ENCODE peak calls at places on chromosomes 12 and 14, in seven cellular contexts. One of them, this sample, is unnamed.

GRCh38 chr12:127685476-127686234 is 581.3 kb upstream of the TMEM132C start:
- DNase-seq in ovary: no peak
- DNase-seq in CD4-positive, CD25-positive, alpha-beta regulatory T cell: no peak
- DNase-seq in K562: no peak
- DNase-seq in heart right ventricle: no peak
- DNase-seq in transverse colon: no peak
- DNase-seq in HCT116: no peak
- DNase-seq in this sample: no peak

GRCh38 chr12:38601970-38602369 is 285.4 kb downstream of the ALG10B start:
- DNase-seq in ovary: no peak
- DNase-seq in CD4-positive, CD25-positive, alpha-beta regulatory T cell: no peak
- DNase-seq in K562: no peak
- DNase-seq in heart right ventricle: no peak
- DNase-seq in transverse colon: no peak
- DNase-seq in HCT116: no peak
- DNase-seq in this sample: no peak

GRCh38 chr12:77725611-77726010 is 105.1 kb upstream of the NAV3 start:
- DNase-seq in ovary: no peak
- DNase-seq in CD4-positive, CD25-positive, alpha-beta regulatory T cell: no peak
- DNase-seq in K562: no peak
- DNase-seq in heart right ventricle: no peak
- DNase-seq in transverse colon: no peak
- DNase-seq in HCT116: no peak
- DNase-seq in this sample: no peak

GRCh38 chr12:29591140-29592020 is 93.9 kb upstream of the OVCH1 start:
- DNase-seq in ovary: peak; percentile 24
- DNase-seq in CD4-positive, CD25-positive, alpha-beta regulatory T cell: no peak
- DNase-seq in K562: peak; percentile 5
- DNase-seq in heart right ventricle: no peak
- DNase-seq in transverse colon: no peak
- DNase-seq in HCT116: no peak
- DNase-seq in this sample: no peak

GRCh38 chr14:90610641-90611040 is 205.6 kb downstream of the TTC7B start:
- DNase-seq in ovary: no peak
- DNase-seq in CD4-positive, CD25-positive, alpha-beta regulatory T cell: no peak
- DNase-seq in K562: no peak
- DNase-seq in heart right ventricle: no peak
- DNase-seq in transverse colon: no peak
- DNase-seq in HCT116: no peak
- DNase-seq in this sample: no peak

GRCh38 chr12:75724913-75725312 is 213.5 kb upstream of the KRR1 start:
- DNase-seq in ovary: no peak
- DNase-seq in CD4-positive, CD25-positive, alpha-beta regulatory T cell: no peak
- DNase-seq in K562: no peak
- DNase-seq in heart right ventricle: no peak
- DNase-seq in transverse colon: no peak
- DNase-seq in HCT116: peak; percentile 83
- DNase-seq in this sample: no peak

GRCh38 chr14:98953544-98954346 is 318.3 kb downstream of the BCL11B start:
- DNase-seq in ovary: no peak
- DNase-seq in CD4-positive, CD25-positive, alpha-beta regulatory T cell: no peak
- DNase-seq in K562: no peak
- DNase-seq in heart right ventricle: peak; percentile 31
- DNase-seq in transverse colon: peak; percentile 59
- DNase-seq in HCT116: no peak
- DNase-seq in this sample: peak; percentile 44

GRCh38 chr12:53601296-53601847 is 24.8 kb downstream of the ATF7 start:
- DNase-seq in ovary: no peak
- DNase-seq in CD4-positive, CD25-positive, alpha-beta regulatory T cell: no peak
- DNase-seq in K562: no peak
- DNase-seq in heart right ventricle: no peak
- DNase-seq in transverse colon: no peak
- DNase-seq in HCT116: no peak
- DNase-seq in this sample: no peak

GRCh38 chr12:26226629-26227375 is 31.4 kb downstream of the SSPN start:
- DNase-seq in ovary: peak; percentile 47
- DNase-seq in CD4-positive, CD25-positive, alpha-beta regulatory T cell: no peak
- DNase-seq in K562: no peak
- DNase-seq in heart right ventricle: peak; percentile 23
- DNase-seq in transverse colon: peak; percentile 40
- DNase-seq in HCT116: no peak
- DNase-seq in this sample: peak; percentile 46

GRCh38 chr14:64569108-64570045 is 19.6 kb downstream of the PPP1R36 start:
- DNase-seq in ovary: peak; percentile 38
- DNase-seq in CD4-positive, CD25-positive, alpha-beta regulatory T cell: no peak
- DNase-seq in K562: no peak
- DNase-seq in heart right ventricle: peak; percentile 48
- DNase-seq in transverse colon: peak; percentile 26
- DNase-seq in HCT116: peak; percentile 62
- DNase-seq in this sample: no peak

GRCh38 chr12:14936224-14936861 is 2.0 kb downstream of the ERP27 start:
- DNase-seq in ovary: no peak
- DNase-seq in CD4-positive, CD25-positive, alpha-beta regulatory T cell: peak; percentile 40
- DNase-seq in K562: no peak
- DNase-seq in heart right ventricle: no peak
- DNase-seq in transverse colon: no peak
- DNase-seq in HCT116: no peak
- DNase-seq in this sample: no peak

DNA sequence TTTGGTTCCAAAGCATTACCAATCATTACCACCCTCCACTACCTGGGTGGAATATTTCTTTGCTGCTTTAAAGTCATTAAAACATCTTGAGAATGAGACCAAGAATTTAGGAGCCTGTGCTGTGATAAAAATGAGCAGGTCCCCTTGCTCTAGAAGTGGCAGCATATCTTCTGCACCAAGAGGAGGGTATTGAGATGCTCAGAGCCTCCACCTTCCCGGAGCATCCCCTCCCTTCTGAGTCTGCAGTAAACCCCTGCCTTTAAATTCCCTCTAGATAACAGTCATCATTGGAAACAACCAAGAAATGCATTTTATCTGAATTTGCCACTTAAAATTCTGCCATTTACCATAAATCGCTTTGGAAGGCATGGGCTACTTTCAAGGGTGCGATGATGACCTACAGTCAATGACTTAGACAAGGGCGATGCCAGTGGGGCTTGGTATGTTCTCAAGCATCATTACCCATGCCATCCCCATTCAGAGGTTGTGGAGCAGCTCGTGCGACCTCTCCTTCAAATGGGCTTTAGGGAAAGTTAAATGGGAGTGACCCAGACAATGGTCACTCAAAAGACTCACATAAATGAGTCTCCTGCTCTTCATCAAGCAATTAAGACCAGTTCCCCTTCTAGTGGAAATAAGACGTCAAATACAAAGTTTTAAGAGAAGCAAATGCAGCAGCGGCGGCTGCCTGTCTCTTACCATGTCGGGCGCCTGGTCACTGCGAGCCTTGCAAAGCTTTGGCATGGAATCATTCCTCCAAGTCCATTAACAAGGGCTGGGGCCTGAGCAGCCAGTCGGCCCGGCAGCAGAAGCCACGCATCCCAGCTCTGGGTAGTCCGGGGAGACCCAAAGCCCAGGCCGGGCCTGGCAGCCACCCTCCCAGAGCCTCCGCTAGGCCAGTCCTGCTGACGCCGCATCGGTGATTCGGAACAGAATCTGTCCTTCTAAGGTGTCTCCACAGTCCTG is 334.5 kb downstream of the TMEM121 start:
- DNase-seq in ovary: peak; percentile 3
- DNase-seq in CD4-positive, CD25-positive, alpha-beta regulatory T cell: peak; percentile 42
- DNase-seq in K562: no peak
- DNase-seq in heart right ventricle: no peak
- DNase-seq in transverse colon: peak; percentile 14
- DNase-seq in HCT116: no peak
- DNase-seq in this sample: peak; percentile 14
- H3K4me3 ChIP-seq in ovary: no peak overlapping the region
- H3K4me3 ChIP-seq in CD4-positive, CD25-positive, alpha-beta regulatory T cell: peak overlapping the region; percentile 61
- H3K4me3 ChIP-seq in K562: no peak overlapping the region
- H3K4me3 ChIP-seq in heart right ventricle: no peak overlapping the region
- H3K4me3 ChIP-seq in transverse colon: no peak overlapping the region
- H3K4me3 ChIP-seq in HCT116: no peak overlapping the region
- H3K4me3 ChIP-seq in this sample: no peak overlapping the region

GRCh38 chr14:104461676-104462443 is 117.7 kb upstream of the C14orf180 start:
- DNase-seq in ovary: peak; percentile 47
- DNase-seq in CD4-positive, CD25-positive, alpha-beta regulatory T cell: no peak
- DNase-seq in K562: no peak
- DNase-seq in heart right ventricle: no peak
- DNase-seq in transverse colon: no peak
- DNase-seq in HCT116: no peak
- DNase-seq in this sample: no peak
- H3K4me3 ChIP-seq in ovary: peak overlapping the region; percentile 17
- H3K4me3 ChIP-seq in CD4-positive, CD25-positive, alpha-beta regulatory T cell: no peak overlapping the region
- H3K4me3 ChIP-seq in K562: no peak overlapping the region
- H3K4me3 ChIP-seq in heart right ventricle: no peak overlapping the region
- H3K4me3 ChIP-seq in transverse colon: no peak overlapping the region
- H3K4me3 ChIP-seq in HCT116: no peak overlapping the region
- H3K4me3 ChIP-seq in this sample: no peak overlapping the region

DNA sequence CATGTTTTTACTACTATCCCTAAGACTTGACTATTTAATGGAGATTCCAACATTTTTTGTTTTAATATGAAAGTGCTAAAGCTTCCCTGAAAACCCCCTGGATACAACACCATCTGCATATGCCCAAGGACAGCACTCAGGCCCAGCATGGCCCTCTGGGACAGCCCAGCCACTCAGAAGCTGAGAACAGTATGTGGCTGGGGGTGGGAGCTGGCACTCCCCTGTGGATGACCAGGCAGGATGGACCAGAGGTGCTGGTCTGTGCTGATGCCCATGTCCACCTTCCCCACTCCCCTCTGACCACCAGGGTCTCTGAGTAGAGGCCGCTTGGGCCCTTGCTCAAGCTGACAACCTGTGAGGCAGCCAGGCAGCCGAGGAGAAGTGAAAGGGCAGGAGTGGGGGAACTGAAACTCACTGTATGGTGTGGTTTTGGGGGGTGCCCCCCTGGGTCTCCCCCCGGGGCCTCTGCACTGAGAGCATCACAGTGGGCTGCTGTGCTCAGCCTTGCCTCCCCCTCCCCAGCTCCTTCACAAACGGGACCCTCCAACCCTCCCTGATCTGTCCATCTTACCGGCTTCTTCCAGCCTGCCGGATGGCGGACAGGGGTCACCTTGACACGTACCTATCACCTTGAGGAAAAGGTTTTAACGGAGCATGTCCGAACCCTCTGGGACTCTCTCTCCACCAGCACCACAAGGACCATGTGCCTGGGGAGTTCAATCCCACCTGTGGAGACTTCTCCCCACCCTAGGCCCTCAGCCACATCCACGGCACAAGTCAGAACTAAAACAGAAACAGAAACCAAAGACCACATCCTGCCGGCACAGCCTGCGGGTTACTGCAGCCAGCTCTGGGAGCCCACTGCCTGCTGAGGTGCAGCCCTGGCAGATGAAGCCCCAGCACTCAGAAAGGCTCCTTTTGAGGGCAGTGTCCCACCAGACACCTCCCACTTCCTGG is at the start of gene TMEM229B:
- DNase-seq in ovary: peak; percentile 25
- DNase-seq in CD4-positive, CD25-positive, alpha-beta regulatory T cell: peak; percentile 95
- DNase-seq in K562: no peak
- DNase-seq in heart right ventricle: peak; percentile 33
- DNase-seq in transverse colon: peak; percentile 74
- DNase-seq in HCT116: no peak
- DNase-seq in this sample: peak; percentile 49
- H3K4me3 ChIP-seq in ovary: peak within 1 kb of the TSS; percentile 23
- H3K4me3 ChIP-seq in CD4-positive, CD25-positive, alpha-beta regulatory T cell: peak within 1 kb of the TSS; percentile 93
- H3K4me3 ChIP-seq in K562: no peak within 1 kb of the TSS
- H3K4me3 ChIP-seq in heart right ventricle: peak within 1 kb of the TSS; percentile 64
- H3K4me3 ChIP-seq in transverse colon: no peak within 1 kb of the TSS
- H3K4me3 ChIP-seq in HCT116: no peak within 1 kb of the TSS
- H3K4me3 ChIP-seq in this sample: peak within 1 kb of the TSS; percentile 35

DNA sequence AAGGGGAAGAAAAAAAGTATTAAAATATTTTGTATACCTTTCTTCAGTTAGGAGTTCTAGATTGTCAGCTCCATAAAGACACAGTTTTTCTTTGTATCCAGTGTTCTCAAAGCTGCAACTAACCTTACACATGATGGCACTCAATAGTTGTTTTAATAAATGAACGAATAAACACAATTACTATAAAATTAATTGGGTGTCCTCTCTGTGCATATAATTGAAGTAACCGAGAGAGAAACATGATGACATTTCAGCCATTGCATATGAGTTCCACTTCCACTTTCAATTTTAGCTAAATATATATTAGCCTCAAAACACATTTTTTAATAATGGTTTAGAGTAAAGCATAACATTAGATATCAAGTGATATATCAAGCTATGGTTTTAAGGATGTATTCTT is 671.2 kb downstream of the LRFN5 start:
- DNase-seq in ovary: no peak
- DNase-seq in CD4-positive, CD25-positive, alpha-beta regulatory T cell: no peak
- DNase-seq in K562: no peak
- DNase-seq in heart right ventricle: no peak
- DNase-seq in transverse colon: no peak
- DNase-seq in HCT116: no peak
- DNase-seq in this sample: no peak
- H3K4me3 ChIP-seq in ovary: no peak overlapping the region
- H3K4me3 ChIP-seq in CD4-positive, CD25-positive, alpha-beta regulatory T cell: no peak overlapping the region
- H3K4me3 ChIP-seq in K562: no peak overlapping the region
- H3K4me3 ChIP-seq in heart right ventricle: no peak overlapping the region
- H3K4me3 ChIP-seq in transverse colon: no peak overlapping the region
- H3K4me3 ChIP-seq in HCT116: no peak overlapping the region
- H3K4me3 ChIP-seq in this sample: no peak overlapping the region

GRCh38 chr14:96603350-96604255 is 101.4 kb downstream of the PAPOLA start:
- DNase-seq in ovary: no peak
- DNase-seq in CD4-positive, CD25-positive, alpha-beta regulatory T cell: no peak
- DNase-seq in K562: no peak
- DNase-seq in heart right ventricle: no peak
- DNase-seq in transverse colon: no peak
- DNase-seq in HCT116: no peak
- DNase-seq in this sample: no peak
- H3K4me3 ChIP-seq in ovary: no peak overlapping the region
- H3K4me3 ChIP-seq in CD4-positive, CD25-positive, alpha-beta regulatory T cell: no peak overlapping the region
- H3K4me3 ChIP-seq in K562: no peak overlapping the region
- H3K4me3 ChIP-seq in heart right ventricle: no peak overlapping the region
- H3K4me3 ChIP-seq in transverse colon: no peak overlapping the region
- H3K4me3 ChIP-seq in HCT116: no peak overlapping the region
- H3K4me3 ChIP-seq in this sample: no peak overlapping the region

This sample was measured in right lobe of liver.